ENCODE peak calls at places on chromosomes 6 and 20, in six cellular contexts. Z, K, B, U, N and E are unnamed samples.
A peak's percentile ranks its signal among the peaks of the same experiment; 100 is the strongest.

GRCh38 chr6:110816677-110817076 is 1.4 kb upstream of the CDK19 start:
- DNase-seq in Z (no peak), K (no peak), B (no peak), U (no peak), N (no peak), E (no peak)

GRCh38 chr6:27894839-27895762 is 17.1 kb downstream of the OR2B2 start:
- DNase-seq in Z (peak; percentile 92), K (peak; percentile 75), B (no peak), U (no peak), N (peak; percentile 80), E (peak; percentile 57)

GRCh38 chr6:68726307-68726706 is 91.2 kb downstream of the ADGRB3 start:
- DNase-seq in Z (no peak), K (no peak), B (no peak), U (no peak), N (no peak), E (no peak)

GRCh38 chr20:8209061-8209460 is 77.0 kb downstream of the PLCB1 start:
- DNase-seq in Z (peak; percentile 60), K (no peak), B (no peak), U (no peak), N (no peak), E (no peak)

GRCh38 chr20:62899633-62900051 is 26.7 kb downstream of the DIDO1 start:
- DNase-seq in Z (peak; percentile 26), K (no peak), B (no peak), U (no peak), N (no peak), E (no peak)

GRCh38 chr20:23148721-23149570 is 62.8 kb upstream of the CD93 start:
- DNase-seq in Z (no peak), K (no peak), B (no peak), U (no peak), N (no peak), E (no peak)

GRCh38 chr20:33290852-33291251 is 7.8 kb downstream of the BPIFB1 start:
- DNase-seq in Z (no peak), K (no peak), B (no peak), U (no peak), N (no peak), E (no peak)

GRCh38 chr6:106883808-106884262 is 90.7 kb downstream of the CD24 start:
- DNase-seq in Z (no peak), K (no peak), B (no peak), U (no peak), N (peak; percentile 36), E (no peak)

GRCh38 chr6:105051941-105052471 is 95.1 kb downstream of the LIN28B start:
- DNase-seq in Z (peak; percentile 14), K (no peak), B (no peak), U (no peak), N (no peak), E (no peak)

GRCh38 chr6:43284986-43285385 is 13.1 kb upstream of the SLC22A7 start:
- DNase-seq in Z (no peak), K (no peak), B (no peak), U (peak; percentile 43), N (no peak), E (no peak)

GRCh38 chr20:4817230-4817671 is 95.5 kb downstream of the PRND start:
- DNase-seq in Z (no peak), K (no peak), B (no peak), U (no peak), N (peak; percentile 84), E (no peak)

GRCh38 chr6:5997420-5998093 is 9.2 kb downstream of the NRN1 start:
- DNase-seq in Z (no peak), K (no peak), B (no peak), U (peak; percentile 56), N (no peak), E (peak; percentile 35)
- H3K27me3 ChIP-seq in Z (peaks cover 100% of the 10 kb centered on the region), K (peaks cover 80% of the 10 kb centered on the region), B (peaks cover 81% of the 10 kb centered on the region), U (no peaks in the 10 kb centered on the region), N (peaks cover 5% of the 10 kb centered on the region), E (peaks cover 88% of the 10 kb centered on the region)

GRCh38 chr6:37368961-37369320 is 15.2 kb downstream of the RNF8 start:
- DNase-seq in Z (no peak), K (no peak), B (no peak), U (no peak), N (no peak), E (no peak)

GRCh38 chr6:37367557-37367956 is 13.8 kb downstream of the RNF8 start:
- DNase-seq in Z (no peak), K (no peak), B (no peak), U (no peak), N (peak; percentile 49), E (no peak)

GRCh38 chr6:37372116-37372515 is 18.3 kb downstream of the RNF8 start:
- DNase-seq in Z (no peak), K (no peak), B (no peak), U (no peak), N (peak; percentile 6), E (no peak)

GRCh38 chr6:37371158-37372083 is 17.6 kb downstream of the RNF8 start:
- DNase-seq in Z (peak; percentile 35), K (no peak), B (no peak), U (no peak), N (no peak), E (no peak)

GRCh38 chr6:37369321-37370196 is 15.8 kb downstream of the RNF8 start:
- DNase-seq in Z (peak; percentile 54), K (no peak), B (no peak), U (no peak), N (peak; percentile 50), E (no peak)
- H3K27ac ChIP-seq in Z (no peak overlapping the region), K (no peak overlapping the region), B (peak overlapping the region; percentile 47), U (no peak overlapping the region), N (peak overlapping the region; percentile 18), E (no peak overlapping the region)

DNA sequence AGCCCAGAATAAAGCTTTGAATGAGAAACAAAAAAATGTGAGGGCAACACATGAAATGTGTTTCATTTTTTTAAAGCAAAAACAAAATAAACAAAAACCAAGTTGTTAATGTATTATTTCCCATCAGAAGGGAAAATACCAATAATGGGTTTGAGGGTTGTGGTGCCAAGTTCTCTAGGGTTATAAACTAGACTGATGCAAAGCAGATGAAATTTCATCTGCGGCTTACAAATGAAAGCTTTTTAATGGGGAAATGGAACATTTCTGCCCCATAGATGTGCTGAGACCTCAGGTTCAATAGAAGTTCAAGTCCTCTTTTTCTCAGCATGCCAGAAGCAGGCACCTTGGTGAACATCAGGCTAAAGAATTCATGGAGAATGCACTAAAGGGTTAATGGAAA is 121.7 kb upstream of the MCHR2 start:
- DNase-seq in Z (no peak), K (no peak), B (no peak), U (no peak), N (no peak), E (no peak)
- H3K27me3 ChIP-seq in Z (no peaks in the 10 kb centered on the region), K (peaks cover 34% of the 10 kb centered on the region), B (no peaks in the 10 kb centered on the region), U (no peaks in the 10 kb centered on the region), N (no peaks in the 10 kb centered on the region), E (no peaks in the 10 kb centered on the region)

GRCh38 chr6:20741490-20741889 is 207.2 kb downstream of the CDKAL1 start:
- DNase-seq in Z (no peak), K (no peak), B (no peak), U (no peak), N (no peak), E (no peak)

GRCh38 chr6:20744911-20745557 is 210.8 kb downstream of the CDKAL1 start:
- DNase-seq in Z (no peak), K (no peak), B (no peak), U (no peak), N (no peak), E (no peak)

GRCh38 chr6:20740088-20740487 is 205.8 kb downstream of the CDKAL1 start:
- DNase-seq in Z (no peak), K (no peak), B (no peak), U (no peak), N (no peak), E (no peak)

GRCh38 chr6:20737912-20738311 is 203.7 kb downstream of the CDKAL1 start:
- DNase-seq in Z (no peak), K (no peak), B (no peak), U (no peak), N (no peak), E (no peak)

GRCh38 chr6:20740727-20741126 is 206.5 kb downstream of the CDKAL1 start:
- DNase-seq in Z (no peak), K (no peak), B (no peak), U (no peak), N (no peak), E (no peak)
- H3K27ac ChIP-seq in Z (no peak overlapping the region), K (no peak overlapping the region), B (no peak overlapping the region), U (no peak overlapping the region), N (no peak overlapping the region), E (no peak overlapping the region)

DNA sequence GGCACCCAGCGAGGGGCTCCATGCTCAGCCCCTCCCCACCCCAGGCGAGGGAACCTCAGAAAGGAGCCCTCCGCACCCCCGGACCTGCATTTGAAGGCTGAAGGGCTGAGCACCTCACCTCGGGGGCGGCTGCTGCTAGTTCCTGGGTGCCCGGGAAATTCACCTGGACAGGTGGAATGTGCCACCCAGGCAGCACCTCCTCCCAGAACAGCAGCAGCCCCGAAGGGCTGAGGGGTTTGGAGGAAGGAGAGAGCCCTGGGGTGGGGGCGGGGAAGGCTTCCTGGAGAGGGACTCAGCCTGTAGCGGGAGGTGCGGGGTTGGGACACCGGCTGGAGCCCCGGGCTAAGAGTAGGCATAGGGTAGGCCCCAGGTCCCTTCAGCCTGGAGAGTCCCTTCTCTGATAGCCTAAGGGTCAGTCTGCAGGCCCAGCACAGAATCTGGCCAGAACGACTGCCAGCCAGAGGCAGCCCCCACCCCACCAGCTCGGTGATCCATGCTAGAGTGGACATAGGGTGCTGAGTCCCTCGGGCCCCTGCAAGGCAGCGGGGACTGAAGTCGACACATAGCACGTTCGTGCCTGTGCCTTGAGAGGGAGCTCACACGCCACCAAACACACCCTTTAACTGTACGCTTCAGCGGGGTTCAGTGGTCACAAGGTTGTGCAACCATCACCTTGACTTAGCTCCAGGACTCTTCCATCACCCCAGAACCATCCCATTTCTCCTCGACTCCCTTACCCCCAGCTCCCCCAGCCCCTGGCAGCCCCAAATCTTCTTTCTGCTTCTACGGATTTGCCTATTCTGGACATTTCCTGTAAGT is 180.9 kb downstream of the TAF4 start:
- DNase-seq in Z (no peak), K (no peak), B (no peak), U (no peak), N (no peak), E (no peak)
- H3K27me3 ChIP-seq in Z (no peaks in the 10 kb centered on the region), K (peaks cover 4% of the 10 kb centered on the region), B (no peaks in the 10 kb centered on the region), U (no peaks in the 10 kb centered on the region), N (peaks cover 72% of the 10 kb centered on the region), E (no peaks in the 10 kb centered on the region)